ENCODE peak calls at places on chromosome 11, in five cellular contexts. R, V, E, H and C are unnamed samples.

GRCh38 chr11:81237139-81237538 is 1496.5 kb downstream of the FAM181B start:
- DNase-seq in R (no peak), V (peak), E (no peak), H (peak), C (no peak)

GRCh38 chr11:124657922-124658321 is 15.6 kb downstream of the SIAE start:
- DNase-seq in R (no peak), V (no peak), E (no peak), H (no peak), C (no peak)

GRCh38 chr11:100562102-100562501 is 125.0 kb upstream of the ARHGAP42 start:
- DNase-seq in R (no peak), V (peak), E (peak), H (peak), C (no peak)

GRCh38 chr11:83511646-83512045 is 225.5 kb upstream of the CCDC90B start:
- DNase-seq in R (no peak), V (no peak), E (no peak), H (no peak), C (no peak)

GRCh38 chr11:19163627-19164026 is 38.2 kb downstream of the CSRP3 start:
- DNase-seq in R (no peak), V (no peak), E (no peak), H (no peak), C (no peak)

GRCh38 chr11:10680956-10681487 is 12.5 kb downstream of the IRAG1 start:
- DNase-seq in R (no peak), V (no peak), E (no peak), H (peak), C (no peak)

GRCh38 chr11:36426226-36426848 is 83.7 kb downstream of the TRAF6 start:
- DNase-seq in R (no peak), V (no peak), E (no peak), H (no peak), C (no peak)

GRCh38 chr11:40280161-40281054 is 1179.0 kb downstream of the LRRC4C start:
- DNase-seq in R (peak), V (no peak), E (peak), H (no peak), C (peak)

GRCh38 chr11:4704054-4704789 is at the start of gene MMP26:
- DNase-seq in R (no peak), V (no peak), E (peak), H (no peak), C (no peak)

GRCh38 chr11:35173011-35173511 is 34.1 kb downstream of the CD44 start:
- DNase-seq in R (no peak), V (peak), E (peak), H (peak), C (no peak)

GRCh38 chr11:74319139-74319538 is 7.7 kb upstream of the P4HA3 start:
- DNase-seq in R (no peak), V (peak), E (no peak), H (peak), C (no peak)

GRCh38 chr11:20035375-20035700 is 124.9 kb downstream of the DBX1 start:
- DNase-seq in R (no peak), V (no peak), E (no peak), H (no peak), C (no peak)

GRCh38 chr11:76801205-76801604 is 18.0 kb downstream of the TSKU start:
- DNase-seq in R (no peak), V (no peak), E (no peak), H (no peak), C (no peak)

GRCh38 chr11:72848846-72849466 is 34.7 kb downstream of the ATG16L2 start:
- DNase-seq in R (no peak), V (peak), E (peak), H (peak), C (no peak)

GRCh38 chr11:12404461-12404860 is 27.1 kb downstream of the PARVA start:
- DNase-seq in R (peak), V (peak), E (peak), H (no peak), C (peak)

GRCh38 chr11:63613517-63614135 is 607 bp downstream of the PLAAT3 start:
- DNase-seq in R (peak), V (peak), E (peak), H (no peak), C (peak)

GRCh38 chr11:59271247-59271755 is 58.6 kb upstream of the MPEG1 start:
- DNase-seq in R (no peak), V (no peak), E (no peak), H (no peak), C (no peak)

GRCh38 chr11:59271811-59272327 is 59.1 kb upstream of the MPEG1 start:
- DNase-seq in R (no peak), V (no peak), E (no peak), H (no peak), C (no peak)

GRCh38 chr11:59267738-59268475 is 55.2 kb upstream of the MPEG1 start:
- DNase-seq in R (no peak), V (no peak), E (no peak), H (no peak), C (no peak)

GRCh38 chr11:59273008-59273841 is 60.5 kb upstream of the MPEG1 start:
- DNase-seq in R (no peak), V (no peak), E (no peak), H (no peak), C (no peak)
- TF ChIP-seq POLR2A in R (no peak), V (no peak), E (no peak), H (no peak), C (no peak)

GRCh38 chr11:66510990-66511339 is 530 bp downstream of the BBS1 start:
- DNase-seq in R (no peak), V (no peak), E (no peak), H (no peak), C (no peak)

GRCh38 chr11:66510271-66510989 is at the start of gene BBS1:
- DNase-seq in R (peak), V (peak), E (peak), H (peak), C (peak)

GRCh38 chr11:66505276-66505816 is 5.1 kb upstream of the BBS1 start:
- DNase-seq in R (no peak), V (no peak), E (no peak), H (no peak), C (no peak)

DNA sequence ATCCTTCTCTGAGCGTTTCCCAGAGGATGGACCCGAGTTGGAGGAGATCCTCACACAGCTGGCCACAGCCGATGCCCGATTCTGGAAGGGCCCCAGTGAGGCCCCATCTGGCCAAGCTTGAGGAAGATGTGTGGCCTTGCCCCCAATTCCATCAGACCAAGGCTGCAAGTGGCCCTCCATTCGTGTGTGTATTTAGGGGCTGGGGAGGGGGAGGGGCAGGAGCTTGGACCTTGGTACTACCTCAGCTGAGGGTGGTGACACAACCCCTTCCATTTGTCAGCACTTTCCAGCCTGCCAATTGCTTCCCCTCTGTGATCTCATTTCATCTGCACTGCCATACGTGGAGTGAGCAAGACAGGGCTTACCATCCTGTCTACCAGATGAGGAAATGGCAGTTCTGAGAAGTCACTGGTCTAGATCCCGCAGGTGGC is 1.3 kb upstream of the BBS1 start:
- DNase-seq in R (no peak), V (peak), E (no peak), H (no peak), C (no peak)
- H3K27ac ChIP-seq in R (no peak), V (no peak), E (no peak), H (no peak), C (no peak)

GRCh38 chr11:87600938-87601337 is 563.2 kb downstream of the TMEM135 start:
- DNase-seq in R (no peak), V (no peak), E (no peak), H (no peak), C (no peak)

GRCh38 chr11:87604350-87604749 is 566.6 kb downstream of the TMEM135 start:
- DNase-seq in R (no peak), V (no peak), E (no peak), H (no peak), C (no peak)

GRCh38 chr11:87602776-87603175 is 565.0 kb downstream of the TMEM135 start:
- DNase-seq in R (no peak), V (no peak), E (no peak), H (no peak), C (no peak)

GRCh38 chr11:87603887-87604286 is 566.2 kb downstream of the TMEM135 start:
- DNase-seq in R (no peak), V (no peak), E (peak), H (no peak), C (no peak)
- H3K4me3 ChIP-seq in R (no peak), V (no peak), E (no peak), H (no peak), C (no peak)

GRCh38 chr11:2902784-2903671 is 17.5 kb upstream of the CDKN1C start:
- DNase-seq in R (no peak), V (no peak), E (peak), H (no peak), C (no peak)
- TF ChIP-seq POLR2A in R (no peak), V (no peak), E (no peak), H (no peak), C (no peak)

DNA sequence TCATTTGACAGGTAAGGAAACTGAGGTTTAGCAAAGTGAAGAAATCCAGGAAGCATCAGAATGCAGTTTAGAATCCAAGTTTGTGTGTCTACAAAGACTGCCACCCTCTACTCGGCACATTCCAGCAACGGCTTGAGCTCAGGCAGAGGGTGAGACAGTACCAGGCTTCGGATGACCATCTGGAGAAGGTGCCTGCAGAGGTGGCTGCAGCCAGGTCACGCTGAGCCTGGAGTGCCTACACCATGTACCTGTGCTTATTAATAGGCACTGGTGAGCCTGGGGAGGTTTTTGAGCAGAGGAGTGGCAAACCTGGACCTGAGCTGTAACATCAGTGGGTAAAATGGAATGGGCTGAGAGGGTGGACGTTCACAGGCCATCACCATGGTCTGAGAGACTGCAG is 4.7 kb downstream of the FXYD6 start:
- DNase-seq in R (no peak), V (no peak), E (no peak), H (no peak), C (no peak)
- H3K27ac ChIP-seq in R (peak), V (no peak), E (no peak), H (no peak), C (peak)

GRCh38 chr11:120715239-120715638 is 203.7 kb downstream of the GRIK4 start:
- DNase-seq in R (no peak), V (no peak), E (no peak), H (no peak), C (no peak)
- H3K4me3 ChIP-seq in R (no peak), V (no peak), E (no peak), H (no peak), C (no peak)

GRCh38 chr11:59550368-59550841 is 39.1 kb downstream of the OR4D9 start:
- DNase-seq in R (peak), V (peak), E (peak), H (peak), C (peak)
- TF ChIP-seq POLR2A in R (no peak), V (peak), E (peak), H (no peak), C (no peak)

DNA sequence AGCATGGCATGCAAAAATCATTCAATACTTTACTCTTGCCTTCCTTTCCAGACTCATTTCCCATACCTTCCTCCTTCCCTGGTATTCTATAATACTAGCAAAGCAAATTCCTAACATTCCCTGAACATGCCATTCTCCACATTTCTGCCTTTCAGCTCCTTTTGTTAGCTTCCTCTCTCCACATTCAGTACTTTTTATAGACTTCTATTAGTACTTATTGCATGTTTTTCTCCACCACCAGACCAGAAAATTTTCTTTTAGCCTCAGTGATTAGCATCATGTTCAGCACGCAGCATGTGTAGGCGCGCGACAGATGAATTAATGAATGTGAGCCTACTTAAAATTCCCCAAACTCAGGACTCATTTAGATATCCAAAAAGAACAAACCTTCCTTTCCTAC is 935.3 kb downstream of the DLG2 start:
- DNase-seq in R (no peak), V (no peak), E (no peak), H (no peak), C (no peak)
- H3K27ac ChIP-seq in R (no peak), V (no peak), E (no peak), H (no peak), C (no peak)

GRCh38 chr11:69014084-69014935 is 1.3 kb upstream of the MRGPRF start:
- DNase-seq in R (peak), V (no peak), E (no peak), H (peak), C (peak)
- H3K4me3 ChIP-seq in R (peak), V (no peak), E (no peak), H (no peak), C (no peak)

DNA sequence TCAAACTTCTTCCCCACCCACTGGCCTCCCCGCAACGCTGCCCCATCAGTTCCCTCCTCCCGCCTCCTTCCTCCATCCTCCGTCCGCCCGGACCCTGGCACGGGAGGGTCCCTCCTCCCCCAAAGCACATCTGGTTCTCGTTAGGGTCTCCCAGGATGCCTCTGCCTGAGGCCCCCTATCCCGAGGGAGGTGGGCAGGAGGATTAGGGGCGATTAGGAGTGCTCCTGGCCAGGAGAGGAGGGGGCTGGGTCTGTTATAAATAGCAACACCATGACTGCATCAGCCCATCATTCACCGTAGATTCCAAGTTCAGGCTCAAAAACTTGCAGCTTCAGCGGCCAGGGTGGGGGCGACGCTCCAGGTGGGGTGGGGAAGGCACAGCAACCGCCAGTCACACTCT is 10.4 kb downstream of the MYRF start:
- DNase-seq in R (no peak), V (no peak), E (no peak), H (no peak), C (no peak)
- TF ChIP-seq POLR2A in R (no peak), V (no peak), E (no peak), H (no peak), C (no peak)